ENCODE peak calls at places on chromosomes 4 and X, in four cellular contexts. T is OCI-LY7, R is PC-3, E is BJ. K is an unnamed sample.
A peak's percentile ranks its signal among the peaks of the same experiment; 100 is the strongest.

GRCh38 chr4:7878323-7878722 is 61.3 kb downstream of the AFAP1 start:
- DNase-seq in R (no peak), E (no peak), T (no peak), K (no peak)

GRCh38 chr4:686371-687040 is 2.4 kb downstream of the SLC49A3 start:
- DNase-seq in E (no peak), T (no peak), R (no peak), K (no peak)

GRCh38 chr4:59655996-59656395 is 1544.1 kb upstream of the ADGRL3 start:
- DNase-seq in E (no peak), R (peak; percentile 64), T (no peak), K (no peak)

GRCh38 chrX:152930516-152930915 is 32.6 kb downstream of the ZNF185 start:
- DNase-seq in E (no peak), T (no peak), R (no peak), K (no peak)

GRCh38 chr4:48141048-48141447 is 7.0 kb upstream of the TXK start:
- DNase-seq in E (no peak), T (peak; percentile 69), R (peak; percentile 66), K (peak; percentile 34)

GRCh38 chr4:40626183-40626990 is 3.3 kb downstream of the RBM47 start:
- DNase-seq in E (no peak), R (peak; percentile 51), T (no peak), K (no peak)

GRCh38 chr4:140903522-140903928 is 147.3 kb upstream of the TBC1D9 start:
- DNase-seq in E (no peak), T (no peak), R (no peak), K (no peak)

GRCh38 chr4:162841769-162842168 is 324.9 kb downstream of the NAF1 start:
- DNase-seq in E (no peak), R (no peak), T (peak; percentile 7), K (no peak)

GRCh38 chrX:23783569-23784486 is 855 bp downstream of the SAT1 start:
- DNase-seq in E (no peak), R (peak; percentile 17), T (peak; percentile 20), K (no peak)

GRCh38 chr4:929096-929765 is 2.9 kb downstream of the GAK start:
- DNase-seq in E (no peak), R (no peak), T (no peak), K (no peak)

GRCh38 chrX:1727531-1728027 is 112.7 kb downstream of the ASMT start:
- DNase-seq in R (peak; percentile 73), T (no peak), E (peak; percentile 18), K (no peak)

GRCh38 chrX:39736219-39737211 is 361.2 kb downstream of the BCOR start:
- DNase-seq in R (peak; percentile 90), E (no peak), T (no peak), K (no peak)

GRCh38 chr4:84803720-84804119 is 162.8 kb downstream of the WDFY3 start:
- DNase-seq in E (no peak), T (no peak), R (peak; percentile 67), K (no peak)

GRCh38 chr4:108166441-108167315 is 2.1 kb downstream of the LEF1 start:
- DNase-seq in T (peak; percentile 79), R (peak; percentile 16), E (no peak), K (peak; percentile 76)

GRCh38 chr4:8304827-8305695 is 35.5 kb downstream of the HTRA3 start:
- DNase-seq in R (no peak), T (no peak), E (no peak), K (no peak)

GRCh38 chr4:40482985-40483647 is 146.5 kb downstream of the RBM47 start:
- DNase-seq in R (no peak), T (no peak), E (no peak), K (no peak)

GRCh38 chr4:1024882-1025552 is 13.6 kb downstream of the FGFRL1 start:
- DNase-seq in E (no peak), R (no peak), T (no peak), K (no peak)

GRCh38 chrX:134803551-134804183 is 145.4 kb upstream of the PLAC1 start:
- DNase-seq in E (no peak), T (no peak), R (no peak), K (peak; percentile 53)

GRCh38 chrX:134148293-134148692 is 88.7 kb upstream of the CCDC160 start:
- DNase-seq in R (no peak), T (no peak), E (no peak), K (no peak)

GRCh38 chrX:52368368-52369055 is at the start of gene XAGE2:
- DNase-seq in R (no peak), E (no peak), T (no peak), K (no peak)

GRCh38 chrX:52359614-52360232 is 9.1 kb upstream of the XAGE2 start:
- DNase-seq in E (no peak), T (no peak), R (peak; percentile 3), K (no peak)

GRCh38 chrX:52363247-52363883 is 5.5 kb upstream of the XAGE2 start:
- DNase-seq in E (no peak), R (no peak), T (no peak), K (no peak)
- TF ChIP-seq CTCF in E (peak; percentile 24), R (peak; percentile 22), T (no peak), K (no peak)

GRCh38 chr4:103207673-103208072 is 9.5 kb upstream of the CENPE start:
- DNase-seq in T (no peak), E (no peak), R (peak; percentile 2), K (no peak)
- TF ChIP-seq CTCF in T (peak; percentile 42), E (no peak), R (peak; percentile 36), K (no peak)

DNA sequence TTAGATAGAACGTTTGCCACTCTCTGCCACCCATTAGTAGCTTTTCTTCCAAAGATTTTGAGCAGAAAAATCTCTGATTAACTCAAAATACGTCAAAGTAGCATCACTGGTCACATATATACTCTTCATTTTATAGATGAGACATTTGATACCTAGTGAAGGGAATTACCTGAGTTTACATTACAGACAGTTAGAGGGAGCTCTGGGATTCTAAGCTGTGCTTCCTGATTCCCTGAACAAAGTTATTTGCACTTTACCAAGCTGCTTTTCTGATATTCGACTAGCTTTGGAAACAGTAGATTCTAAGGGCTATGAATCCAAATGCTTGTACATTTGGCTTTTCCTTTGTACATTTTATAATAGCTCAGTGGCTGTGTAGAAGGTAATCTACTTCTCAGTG is 1602.1 kb downstream of the STIM2 start:
- DNase-seq in T (no peak), R (peak; percentile 7), E (no peak), K (no peak)
- TF ChIP-seq CTCF in T (no peak), R (peak; percentile 37), E (no peak), K (no peak)

GRCh38 chr4:128288689-128289106 is 1.1 kb upstream of the PGRMC2 start:
- DNase-seq in R (peak; percentile 26), E (no peak), T (peak; percentile 49), K (no peak)

GRCh38 chr4:128289523-128290158 is 2.0 kb upstream of the PGRMC2 start:
- DNase-seq in E (no peak), T (no peak), R (no peak), K (no peak)

GRCh38 chr4:128291096-128291495 is 3.5 kb upstream of the PGRMC2 start:
- DNase-seq in E (no peak), R (no peak), T (no peak), K (no peak)

GRCh38 chr4:128292349-128292748 is 4.7 kb upstream of the PGRMC2 start:
- DNase-seq in E (no peak), T (no peak), R (no peak), K (no peak)

GRCh38 chr4:128290526-128290925 is 2.9 kb upstream of the PGRMC2 start:
- DNase-seq in T (no peak), E (no peak), R (no peak), K (no peak)
- TF ChIP-seq CTCF in T (no peak), E (no peak), R (no peak), K (no peak)

K was measured in GM13976.